ENCODE peak calls at places on chromosome 13, in four cellular contexts. Q is upper lobe of right lung, C is fibroblast of lung, F is MCF 10A. E is an unnamed sample.

GRCh38 chr13:54078271-54078670 is 1049.7 kb downstream of the OLFM4 start:
- DNase-seq in Q (no peak), C (no peak), F (no peak), E (no peak)

GRCh38 chr13:26017196-26017921 is 34.5 kb downstream of the SHISA2 start:
- DNase-seq in Q (peak; percentile 83), C (peak; percentile 60), F (no peak), E (no peak)

GRCh38 chr13:49443327-49443688 is 556 bp downstream of the CAB39L start:
- DNase-seq in Q (no peak), C (peak; percentile 36), F (peak; percentile 43), E (no peak)

GRCh38 chr13:20137875-20138274 is 23.0 kb downstream of the GJA3 start:
- DNase-seq in Q (no peak), C (no peak), F (no peak), E (no peak)

GRCh38 chr13:52746141-52746540 is 6.5 kb upstream of the CNMD start:
- DNase-seq in Q (no peak), C (no peak), F (no peak), E (no peak)

GRCh38 chr13:97982286-97982685 is 28.8 kb downstream of the IPO5 start:
- DNase-seq in Q (no peak), C (peak; percentile 60), F (no peak), E (no peak)

GRCh38 chr13:91133941-91134772 is 213.3 kb upstream of the MIR17HG start:
- DNase-seq in Q (no peak), C (peak; percentile 60), F (peak; percentile 86), E (peak; percentile 31)

GRCh38 chr13:51728972-51729371 is 75.0 kb downstream of the DHRS12 start:
- DNase-seq in Q (no peak), C (peak; percentile 87), F (peak; percentile 89), E (no peak)

GRCh38 chr13:80339841-80340642 is 884 bp downstream of the SPRY2 start:
- DNase-seq in Q (peak; percentile 79), C (peak; percentile 54), F (peak; percentile 64), E (peak; percentile 64)

GRCh38 chr13:102678339-102679122 is 16.3 kb downstream of the METTL21C start:
- DNase-seq in Q (no peak), C (no peak), F (no peak), E (no peak)

GRCh38 chr13:19864339-19865309 is 1.2 kb upstream of the ZMYM5 start:
- DNase-seq in Q (peak; percentile 83), C (peak; percentile 66), F (peak; percentile 70), E (peak; percentile 74)

GRCh38 chr13:102267191-102267590 is 134.7 kb downstream of the FGF14 start:
- DNase-seq in Q (no peak), C (no peak), F (peak; percentile 16), E (no peak)

GRCh38 chr13:25882732-25883357 is 169.0 kb downstream of the SHISA2 start:
- DNase-seq in Q (no peak), C (no peak), F (no peak), E (no peak)

GRCh38 chr13:114063545-114064515 is 68.6 kb downstream of the RASA3 start:
- DNase-seq in Q (peak; percentile 86), C (peak; percentile 69), F (peak; percentile 56), E (no peak)

GRCh38 chr13:47997384-47997783 is 3.7 kb downstream of the SUCLA2 start:
- DNase-seq in Q (no peak), C (no peak), F (no peak), E (no peak)

GRCh38 chr13:71758823-71759222 is 108.2 kb downstream of the DACH1 start:
- DNase-seq in Q (no peak), C (peak; percentile 23), F (no peak), E (no peak)

GRCh38 chr13:106337096-106337495 is 198.4 kb downstream of the EFNB2 start:
- DNase-seq in Q (no peak), C (peak; percentile 14), F (peak; percentile 11), E (no peak)

GRCh38 chr13:49098198-49098597 is 121.9 kb upstream of the MLNR start:
- DNase-seq in Q (no peak), C (peak; percentile 98), F (peak; percentile 86), E (no peak)

GRCh38 chr13:110337287-110337686 is 30.2 kb downstream of the COL4A2 start:
- DNase-seq in Q (peak; percentile 39), C (no peak), F (no peak), E (no peak)

DNA sequence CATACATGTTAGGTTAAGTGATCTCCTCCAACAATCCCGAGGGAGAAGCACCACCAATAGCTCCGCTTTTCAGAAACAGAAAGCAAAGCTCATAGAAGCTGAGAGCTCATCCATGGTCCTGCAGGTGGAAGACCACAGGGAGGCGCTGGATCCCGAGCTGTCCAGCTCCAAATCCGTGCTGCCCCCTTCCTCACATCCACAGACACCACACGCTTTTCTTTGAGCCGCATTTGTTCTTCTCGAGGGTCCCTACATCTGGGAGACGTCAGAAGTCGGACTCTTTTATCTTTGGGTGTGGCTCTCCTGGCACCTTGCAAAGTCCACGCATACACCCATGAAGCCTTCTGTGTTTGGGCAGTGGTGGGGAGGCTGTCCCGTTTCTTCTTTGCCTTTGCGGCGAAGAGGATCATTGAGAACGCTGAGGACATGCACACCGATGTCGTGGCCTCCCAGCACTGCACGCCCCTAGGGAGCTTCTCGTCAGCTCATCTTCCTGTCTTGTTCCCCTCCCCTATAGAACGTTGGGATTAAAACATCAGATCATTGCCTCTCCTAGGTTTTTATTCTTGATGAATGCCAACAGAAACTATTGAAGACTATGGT is 184.8 kb downstream of the TEX29 start:
- DNase-seq in Q (no peak), C (no peak), F (no peak), E (peak; percentile 61)
- TF ChIP-seq CTCF in Q (no peak), C (peak; percentile 9), F (no peak), E (peak; percentile 32)

DNA sequence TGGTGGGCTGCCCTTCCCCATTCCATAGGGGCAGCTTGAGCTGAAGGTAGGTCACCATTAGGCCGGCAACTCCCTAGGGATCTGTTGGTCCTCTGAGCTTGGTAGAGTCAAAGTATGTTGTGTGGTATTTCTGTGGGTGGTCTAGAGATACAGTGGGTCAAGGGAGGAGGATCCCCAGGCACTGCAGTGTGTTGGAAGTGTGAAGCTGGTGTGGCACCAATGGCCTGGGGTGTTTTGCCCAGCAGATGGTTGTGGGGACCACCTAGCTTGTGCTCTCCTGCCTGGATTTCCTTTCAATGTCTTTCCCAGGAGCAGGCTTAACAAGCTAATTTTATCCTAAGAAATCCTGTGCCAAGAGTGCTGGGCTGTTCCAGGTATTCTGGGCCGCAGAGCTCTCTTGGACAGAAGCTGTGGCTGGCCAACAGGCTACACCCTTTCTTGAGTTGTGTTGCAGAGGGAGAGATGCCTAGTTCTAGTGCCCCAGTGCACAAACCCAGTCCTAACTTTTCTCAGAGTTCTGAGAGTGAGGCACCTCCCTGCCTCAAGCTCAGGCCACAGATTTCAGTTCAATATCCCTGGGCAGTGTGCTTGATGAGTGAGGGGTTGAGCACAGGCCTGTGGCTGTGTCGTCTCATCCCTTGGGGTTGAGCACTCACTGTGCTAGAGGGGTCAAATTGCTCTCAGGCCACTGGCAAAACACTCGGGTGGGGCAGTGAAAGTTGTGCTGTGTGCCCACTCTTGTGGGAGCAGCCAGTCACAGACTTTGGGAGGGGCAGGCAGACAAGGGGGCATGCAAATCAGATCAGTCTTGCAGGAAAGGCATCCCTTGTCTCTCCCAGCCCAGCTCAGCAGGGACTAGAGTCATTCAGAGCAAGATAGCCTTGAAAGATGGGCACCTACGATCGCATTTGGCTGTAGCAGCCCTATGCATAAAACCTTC is 1806.1 kb upstream of the MIR17HG start:
- DNase-seq in Q (peak; percentile 23), C (no peak), F (no peak), E (no peak)
- TF ChIP-seq CTCF in Q (no peak), C (no peak), F (no peak), E (no peak)

GRCh38 chr13:65293530-65294198 is 1936.5 kb downstream of the PCDH9 start:
- DNase-seq in Q (no peak), C (no peak), F (no peak), E (no peak)

GRCh38 chr13:65287405-65287804 is 1942.7 kb downstream of the PCDH9 start:
- DNase-seq in Q (no peak), C (no peak), F (no peak), E (no peak)

GRCh38 chr13:65292488-65292901 is 1937.6 kb downstream of the PCDH9 start:
- DNase-seq in Q (no peak), C (peak; percentile 87), F (peak; percentile 33), E (no peak)
- TF ChIP-seq CTCF in Q (no peak), C (no peak), F (no peak), E (no peak)

DNA sequence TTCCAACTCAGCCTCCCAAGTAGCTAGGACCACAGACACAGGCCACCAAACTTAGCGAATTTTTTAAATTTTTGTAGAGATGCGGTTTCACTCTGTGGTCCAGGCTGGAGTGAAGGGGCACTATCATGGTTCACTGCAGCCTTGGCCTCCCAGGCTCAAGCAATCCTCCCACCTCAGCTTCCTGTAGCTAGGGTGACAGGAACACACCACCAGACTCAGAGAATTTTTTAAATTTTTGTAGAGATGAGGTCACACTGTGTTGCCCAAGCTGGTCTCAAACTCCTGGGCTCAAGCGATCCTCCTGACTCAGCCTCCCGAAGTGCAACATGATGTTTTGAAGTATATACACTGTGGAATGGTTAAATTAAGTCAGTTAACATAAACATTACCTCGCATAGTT is 263.6 kb downstream of the OXGR1 start:
- DNase-seq in Q (no peak), C (no peak), F (no peak), E (no peak)
- TF ChIP-seq CTCF in Q (no peak), C (no peak), F (no peak), E (no peak)

GRCh38 chr13:41289463-41289881 is 21.6 kb upstream of the NAA16 start:
- DNase-seq in Q (no peak), C (no peak), F (no peak), E (no peak)

GRCh38 chr13:41286370-41286769 is 23.0 kb upstream of the MTRF1 start:
- DNase-seq in Q (no peak), C (no peak), F (no peak), E (no peak)

DNA sequence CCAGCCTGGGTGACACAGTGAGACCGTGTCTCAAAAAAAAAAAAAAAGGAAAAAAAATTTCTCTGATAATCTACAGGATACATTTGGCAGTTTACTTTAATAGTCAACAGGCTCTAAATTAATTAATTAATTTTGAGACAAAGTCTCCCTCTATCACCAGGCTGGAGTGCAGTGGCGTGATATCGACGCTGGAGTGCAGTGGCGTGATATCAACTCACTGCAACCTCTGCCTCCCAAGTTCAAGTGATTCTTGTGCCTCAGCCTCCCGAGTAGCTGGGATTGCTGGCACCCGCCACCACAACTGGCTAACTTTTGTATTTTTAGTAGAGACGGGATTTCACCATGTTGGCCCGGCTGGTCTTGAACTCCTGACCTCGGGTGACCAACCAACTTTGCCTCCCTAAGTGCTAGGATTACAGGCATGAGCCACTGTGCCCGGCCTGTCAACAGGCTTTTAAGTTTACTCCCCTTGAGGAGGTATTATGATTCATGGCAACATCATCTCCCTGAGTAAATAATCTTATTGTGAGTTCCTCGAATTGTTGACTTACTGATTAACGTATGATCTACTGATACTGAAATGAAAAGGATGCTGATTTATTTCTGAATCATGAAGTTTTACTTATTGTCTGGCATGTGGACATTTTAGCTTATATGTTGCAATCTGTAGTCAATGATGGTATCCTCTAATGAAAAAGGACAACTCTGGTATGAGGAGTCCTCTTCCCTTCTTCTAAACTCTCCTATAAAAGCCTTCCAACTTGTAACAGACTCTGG is 21.3 kb upstream of the MTRF1 start:
- DNase-seq in Q (no peak), C (peak; percentile 80), F (peak; percentile 84), E (no peak)
- TF ChIP-seq CTCF in Q (no peak), C (no peak), F (no peak), E (no peak)

DNA sequence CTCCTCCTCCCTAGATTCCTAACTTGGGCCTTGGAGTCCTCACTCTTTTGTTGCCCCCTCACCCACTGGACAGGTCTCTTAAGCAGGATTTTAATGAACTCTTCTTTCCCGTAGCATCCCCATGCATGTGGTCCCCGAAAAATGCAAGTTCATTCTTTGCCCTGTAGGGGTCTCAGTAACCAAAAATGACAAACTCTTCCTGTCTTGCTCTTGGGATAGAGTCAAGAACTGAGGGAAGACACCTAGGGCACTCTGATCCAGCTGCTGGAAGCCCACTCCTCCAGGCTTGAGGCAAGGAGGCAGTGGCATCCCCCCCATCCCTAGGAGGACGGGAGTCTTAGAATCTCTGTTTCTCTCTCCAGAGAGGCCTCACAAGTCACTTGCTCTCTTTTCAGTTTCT is 987.0 kb downstream of the DIAPH3 start:
- DNase-seq in Q (no peak), C (no peak), F (peak; percentile 30), E (no peak)
- TF ChIP-seq CTCF in Q (no peak), C (no peak), F (no peak), E (peak; percentile 38)

GRCh38 chr13:78689011-78689410 is 30.1 kb upstream of the OBI1 start:
- DNase-seq in Q (no peak), C (no peak), F (no peak), E (no peak)
- TF ChIP-seq CTCF in Q (no peak), C (no peak), F (no peak), E (no peak)